ENCODE peak calls at places on chromosomes 5 and 9, in six cellular contexts. One of them, this sample, is unnamed.

GRCh38 chr9:29625292-29625731 is 2052.0 kb upstream of the C9orf72 start:
- DNase-seq in cardiac fibroblast: no peak
- DNase-seq in OCI-LY7: no peak
- DNase-seq in stomach: no peak
- DNase-seq in retinal pigment epithelial cell: no peak
- DNase-seq in nephron progenitor cell: no peak
- DNase-seq in this sample: no peak

GRCh38 chr5:96324708-96325107 is 108.3 kb downstream of the PCSK1 start:
- DNase-seq in nephron progenitor cell: no peak
- DNase-seq in OCI-LY7: no peak
- DNase-seq in retinal pigment epithelial cell: peak
- DNase-seq in cardiac fibroblast: peak
- DNase-seq in stomach: no peak
- DNase-seq in this sample: no peak

GRCh38 chr9:85224729-85225128 is 517.0 kb downstream of the AGTPBP1 start:
- DNase-seq in cardiac fibroblast: peak
- DNase-seq in OCI-LY7: no peak
- DNase-seq in stomach: no peak
- DNase-seq in retinal pigment epithelial cell: peak
- DNase-seq in nephron progenitor cell: no peak
- DNase-seq in this sample: no peak

GRCh38 chr9:4831944-4832343 is 39.2 kb downstream of the RCL1 start:
- DNase-seq in stomach: no peak
- DNase-seq in cardiac fibroblast: no peak
- DNase-seq in nephron progenitor cell: no peak
- DNase-seq in retinal pigment epithelial cell: no peak
- DNase-seq in OCI-LY7: no peak
- DNase-seq in this sample: no peak

GRCh38 chr5:150080696-150081435 is 5.5 kb downstream of the CSF1R start:
- DNase-seq in nephron progenitor cell: no peak
- DNase-seq in retinal pigment epithelial cell: no peak
- DNase-seq in OCI-LY7: no peak
- DNase-seq in stomach: peak
- DNase-seq in cardiac fibroblast: no peak
- DNase-seq in this sample: peak

GRCh38 chr5:912356-913091 is 19.8 kb downstream of the TRIP13 start:
- DNase-seq in stomach: peak
- DNase-seq in nephron progenitor cell: no peak
- DNase-seq in cardiac fibroblast: peak
- DNase-seq in retinal pigment epithelial cell: peak
- DNase-seq in OCI-LY7: peak
- DNase-seq in this sample: no peak

GRCh38 chr5:127898551-127899213 is 184.9 kb upstream of the SLC12A2 start:
- DNase-seq in retinal pigment epithelial cell: no peak
- DNase-seq in stomach: no peak
- DNase-seq in OCI-LY7: no peak
- DNase-seq in nephron progenitor cell: no peak
- DNase-seq in cardiac fibroblast: peak
- DNase-seq in this sample: no peak

GRCh38 chr9:22440841-22441240 is 5.8 kb upstream of the DMRTA1 start:
- DNase-seq in OCI-LY7: no peak
- DNase-seq in cardiac fibroblast: no peak
- DNase-seq in retinal pigment epithelial cell: no peak
- DNase-seq in nephron progenitor cell: no peak
- DNase-seq in stomach: no peak
- DNase-seq in this sample: no peak

GRCh38 chr5:180143656-180144364 is 65.2 kb downstream of the RASGEF1C start:
- DNase-seq in OCI-LY7: no peak
- DNase-seq in cardiac fibroblast: no peak
- DNase-seq in nephron progenitor cell: no peak
- DNase-seq in retinal pigment epithelial cell: no peak
- DNase-seq in stomach: no peak
- DNase-seq in this sample: no peak

GRCh38 chr5:132819468-132819867 is 6.4 kb downstream of the SOWAHA start:
- DNase-seq in OCI-LY7: no peak
- DNase-seq in cardiac fibroblast: no peak
- DNase-seq in retinal pigment epithelial cell: no peak
- DNase-seq in stomach: peak
- DNase-seq in nephron progenitor cell: no peak
- DNase-seq in this sample: no peak

GRCh38 chr9:95715911-95716435 is 159.5 kb upstream of the ERCC6L2 start:
- DNase-seq in OCI-LY7: no peak
- DNase-seq in cardiac fibroblast: no peak
- DNase-seq in retinal pigment epithelial cell: no peak
- DNase-seq in nephron progenitor cell: no peak
- DNase-seq in stomach: no peak
- DNase-seq in this sample: no peak

GRCh38 chr5:71865202-71865601 is 146.1 kb downstream of the CARTPT start:
- DNase-seq in retinal pigment epithelial cell: no peak
- DNase-seq in nephron progenitor cell: no peak
- DNase-seq in cardiac fibroblast: peak
- DNase-seq in stomach: no peak
- DNase-seq in OCI-LY7: no peak
- DNase-seq in this sample: no peak

GRCh38 chr9:6907772-6908381 is 150.1 kb downstream of the KDM4C start:
- DNase-seq in stomach: no peak
- DNase-seq in nephron progenitor cell: peak
- DNase-seq in retinal pigment epithelial cell: no peak
- DNase-seq in OCI-LY7: no peak
- DNase-seq in cardiac fibroblast: peak
- DNase-seq in this sample: no peak

GRCh38 chr5:37921452-37921851 is 81.6 kb upstream of the GDNF start:
- DNase-seq in OCI-LY7: no peak
- DNase-seq in nephron progenitor cell: no peak
- DNase-seq in stomach: no peak
- DNase-seq in retinal pigment epithelial cell: no peak
- DNase-seq in cardiac fibroblast: peak
- DNase-seq in this sample: no peak

GRCh38 chr5:149776376-149777305 is 46.5 kb downstream of the PPARGC1B start:
- DNase-seq in OCI-LY7: no peak
- DNase-seq in stomach: peak
- DNase-seq in nephron progenitor cell: no peak
- DNase-seq in cardiac fibroblast: no peak
- DNase-seq in retinal pigment epithelial cell: no peak
- DNase-seq in this sample: no peak

GRCh38 chr9:89872426-89872912 is 267.7 kb downstream of the GADD45G start:
- DNase-seq in stomach: peak
- DNase-seq in retinal pigment epithelial cell: no peak
- DNase-seq in OCI-LY7: no peak
- DNase-seq in nephron progenitor cell: no peak
- DNase-seq in cardiac fibroblast: no peak
- DNase-seq in this sample: peak

GRCh38 chr9:133113163-133113927 is 7.7 kb downstream of the RALGDS start:
- DNase-seq in stomach: no peak
- DNase-seq in nephron progenitor cell: no peak
- DNase-seq in retinal pigment epithelial cell: no peak
- DNase-seq in OCI-LY7: no peak
- DNase-seq in cardiac fibroblast: no peak
- DNase-seq in this sample: no peak

GRCh38 chr9:28064241-28064640 is 491.0 kb upstream of the C9orf72 start:
- DNase-seq in stomach: no peak
- DNase-seq in nephron progenitor cell: no peak
- DNase-seq in cardiac fibroblast: no peak
- DNase-seq in retinal pigment epithelial cell: no peak
- DNase-seq in OCI-LY7: no peak
- DNase-seq in this sample: no peak

GRCh38 chr5:168315416-168315990 is 24.1 kb downstream of the WWC1 start:
- DNase-seq in cardiac fibroblast: no peak
- DNase-seq in nephron progenitor cell: peak
- DNase-seq in retinal pigment epithelial cell: no peak
- DNase-seq in OCI-LY7: no peak
- DNase-seq in stomach: no peak
- DNase-seq in this sample: no peak

GRCh38 chr9:92484563-92484962 is 2.3 kb upstream of the ASPN start:
- DNase-seq in stomach: no peak
- DNase-seq in cardiac fibroblast: peak
- DNase-seq in nephron progenitor cell: no peak
- DNase-seq in OCI-LY7: no peak
- DNase-seq in retinal pigment epithelial cell: no peak
- DNase-seq in this sample: no peak

GRCh38 chr9:4301971-4302427 is 2.1 kb upstream of the GLIS3 start:
- DNase-seq in cardiac fibroblast: peak
- DNase-seq in nephron progenitor cell: no peak
- DNase-seq in retinal pigment epithelial cell: peak
- DNase-seq in stomach: no peak
- DNase-seq in OCI-LY7: no peak
- DNase-seq in this sample: no peak

GRCh38 chr5:141094481-141095262 is at the start of gene PCDHB2:
- DNase-seq in OCI-LY7: no peak
- DNase-seq in stomach: no peak
- DNase-seq in retinal pigment epithelial cell: no peak
- DNase-seq in nephron progenitor cell: peak
- DNase-seq in cardiac fibroblast: peak
- DNase-seq in this sample: peak

GRCh38 chr5:122019936-122020590 is 58.0 kb downstream of the LOX start:
- DNase-seq in nephron progenitor cell: no peak
- DNase-seq in retinal pigment epithelial cell: no peak
- DNase-seq in OCI-LY7: no peak
- DNase-seq in stomach: no peak
- DNase-seq in cardiac fibroblast: peak
- DNase-seq in this sample: no peak

GRCh38 chr9:93600504-93600903 is 24.1 kb downstream of the PHF2 start:
- DNase-seq in OCI-LY7: peak
- DNase-seq in cardiac fibroblast: no peak
- DNase-seq in stomach: no peak
- DNase-seq in nephron progenitor cell: no peak
- DNase-seq in retinal pigment epithelial cell: no peak
- DNase-seq in this sample: no peak

GRCh38 chr9:128917151-128917849 is 3.5 kb upstream of the PHYHD1 start:
- DNase-seq in retinal pigment epithelial cell: no peak
- DNase-seq in OCI-LY7: no peak
- DNase-seq in cardiac fibroblast: peak
- DNase-seq in nephron progenitor cell: no peak
- DNase-seq in stomach: peak
- DNase-seq in this sample: no peak

GRCh38 chr9:27109621-27110020 is 596 bp downstream of the TEK start:
- DNase-seq in OCI-LY7: no peak
- DNase-seq in stomach: no peak
- DNase-seq in nephron progenitor cell: no peak
- DNase-seq in cardiac fibroblast: peak
- DNase-seq in retinal pigment epithelial cell: no peak
- DNase-seq in this sample: no peak

GRCh38 chr5:68296895-68297294 is 81.3 kb downstream of the PIK3R1 start:
- DNase-seq in stomach: no peak
- DNase-seq in retinal pigment epithelial cell: no peak
- DNase-seq in nephron progenitor cell: no peak
- DNase-seq in OCI-LY7: no peak
- DNase-seq in cardiac fibroblast: no peak
- DNase-seq in this sample: no peak

GRCh38 chr5:94613583-94613982 is 4.8 kb downstream of the KIAA0825 start:
- DNase-seq in nephron progenitor cell: no peak
- DNase-seq in OCI-LY7: peak
- DNase-seq in retinal pigment epithelial cell: no peak
- DNase-seq in stomach: no peak
- DNase-seq in cardiac fibroblast: peak
- DNase-seq in this sample: no peak
- TF ChIP-seq CTCF in nephron progenitor cell: no peak
- TF ChIP-seq CTCF in OCI-LY7: peak
- TF ChIP-seq CTCF in retinal pigment epithelial cell: peak
- TF ChIP-seq CTCF in stomach: no peak
- TF ChIP-seq CTCF in cardiac fibroblast: peak
- TF ChIP-seq CTCF in this sample: no peak

GRCh38 chr9:122246666-122247065 is 17.9 kb upstream of the LHX6 start:
- DNase-seq in nephron progenitor cell: no peak
- DNase-seq in retinal pigment epithelial cell: no peak
- DNase-seq in cardiac fibroblast: no peak
- DNase-seq in OCI-LY7: no peak
- DNase-seq in stomach: no peak
- DNase-seq in this sample: no peak
- TF ChIP-seq CTCF in nephron progenitor cell: no peak
- TF ChIP-seq CTCF in retinal pigment epithelial cell: no peak
- TF ChIP-seq CTCF in cardiac fibroblast: no peak
- TF ChIP-seq CTCF in OCI-LY7: no peak
- TF ChIP-seq CTCF in stomach: no peak
- TF ChIP-seq CTCF in this sample: no peak

DNA sequence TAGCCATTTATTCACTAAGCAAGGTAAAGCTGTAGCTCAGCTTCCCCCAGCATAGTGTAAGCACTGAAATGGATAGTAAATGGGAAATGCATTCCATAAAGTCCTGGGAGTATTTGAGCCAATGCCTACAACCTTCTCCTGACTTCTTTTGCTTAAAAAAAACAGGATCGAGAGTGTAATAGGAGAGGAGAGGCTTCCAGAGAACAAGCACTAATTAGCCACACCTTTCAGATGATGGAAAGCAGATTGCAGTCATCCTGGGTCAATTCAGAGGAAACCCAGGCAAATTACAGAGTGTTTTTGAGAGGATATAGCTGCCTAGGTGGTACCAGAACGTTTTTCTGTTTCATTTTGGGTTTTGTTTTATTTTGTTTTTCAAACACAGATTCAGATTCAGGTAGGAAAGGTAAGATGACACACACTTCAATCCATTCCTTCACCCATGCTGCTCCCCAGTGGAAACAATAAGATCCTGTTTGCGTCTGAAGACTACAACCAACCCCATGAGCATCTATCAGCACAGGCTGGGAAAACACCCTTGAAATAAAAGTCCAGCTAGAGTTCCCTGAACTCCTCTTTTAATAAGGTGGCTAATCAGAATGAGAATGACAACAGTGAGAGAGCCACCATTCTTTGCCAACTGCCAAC is 95.6 kb downstream of the RFK start:
- DNase-seq in OCI-LY7: no peak
- DNase-seq in stomach: no peak
- DNase-seq in cardiac fibroblast: no peak
- DNase-seq in retinal pigment epithelial cell: no peak
- DNase-seq in nephron progenitor cell: no peak
- DNase-seq in this sample: no peak
- TF ChIP-seq CTCF in OCI-LY7: no peak
- TF ChIP-seq CTCF in stomach: no peak
- TF ChIP-seq CTCF in cardiac fibroblast: no peak
- TF ChIP-seq CTCF in retinal pigment epithelial cell: no peak
- TF ChIP-seq CTCF in nephron progenitor cell: no peak
- TF ChIP-seq CTCF in this sample: no peak

GRCh38 chr9:109745335-109746283 is 34.4 kb upstream of the PALM2AKAP2 start:
- DNase-seq in cardiac fibroblast: peak
- DNase-seq in nephron progenitor cell: peak
- DNase-seq in retinal pigment epithelial cell: no peak
- DNase-seq in stomach: no peak
- DNase-seq in OCI-LY7: no peak
- DNase-seq in this sample: no peak
- TF ChIP-seq CTCF in cardiac fibroblast: no peak
- TF ChIP-seq CTCF in nephron progenitor cell: no peak
- TF ChIP-seq CTCF in retinal pigment epithelial cell: no peak
- TF ChIP-seq CTCF in stomach: no peak
- TF ChIP-seq CTCF in OCI-LY7: no peak
- TF ChIP-seq CTCF in this sample: no peak

DNA sequence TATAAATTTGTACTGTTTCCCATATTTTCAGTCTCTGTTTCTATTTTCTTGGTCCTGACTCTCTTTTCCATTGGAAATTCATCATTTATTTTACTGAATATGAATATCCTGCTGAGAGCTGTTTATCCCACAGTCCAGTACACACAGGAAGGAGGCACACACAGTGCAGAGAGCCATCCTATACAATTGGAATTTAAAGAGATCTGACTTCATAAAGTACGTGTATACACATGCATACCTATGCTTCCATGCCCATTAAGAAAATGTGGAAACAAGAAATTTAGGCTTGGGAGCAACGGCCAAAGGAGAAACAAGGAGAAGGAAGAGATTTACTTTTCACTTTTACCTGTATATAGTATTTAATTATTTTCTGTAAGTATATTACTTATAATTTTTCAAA is 99.2 kb downstream of the NFIB start:
- DNase-seq in retinal pigment epithelial cell: no peak
- DNase-seq in nephron progenitor cell: no peak
- DNase-seq in OCI-LY7: no peak
- DNase-seq in stomach: no peak
- DNase-seq in cardiac fibroblast: no peak
- DNase-seq in this sample: no peak
- TF ChIP-seq CTCF in retinal pigment epithelial cell: no peak
- TF ChIP-seq CTCF in nephron progenitor cell: no peak
- TF ChIP-seq CTCF in OCI-LY7: no peak
- TF ChIP-seq CTCF in stomach: no peak
- TF ChIP-seq CTCF in cardiac fibroblast: no peak
- TF ChIP-seq CTCF in this sample: no peak

This sample was measured in mesothelial cell of epicardium.